ENCODE peak calls at places on chromosomes 13 and 19, in seven cellular contexts. J is vagina, D is left ventricle myocardium inferior, Y is heart right ventricle, T is psoas muscle, C is IMR-90, Q is fibroblast of lung. R is an unnamed sample. For H3K4me1, the result is how much of the 10 kb centered on the place peaks cover.

GRCh38 chr13:38099751-38100150 is 230.2 kb upstream of the TRPC4 start:
- DNase-seq in J (no peak), D (no peak), Y (no peak), T (no peak), C (no peak), Q (no peak), R (no peak)

GRCh38 chr13:40490086-40490723 is 176.2 kb downstream of the FOXO1 start:
- DNase-seq in J (no peak), D (no peak), Y (no peak), T (no peak), C (no peak), Q (no peak), R (peak)

GRCh38 chr19:10718205-10719196 is 622 bp downstream of the DNM2 start:
- DNase-seq in J (no peak), D (peak), Y (no peak), T (peak), C (peak), Q (peak), R (no peak)

GRCh38 chr19:14405758-14406644 is 13.1 kb downstream of the DDX39A start:
- DNase-seq in J (no peak), D (peak), Y (peak), T (peak), C (peak), Q (peak), R (peak)

GRCh38 chr19:9986787-9987281 is 23.5 kb downstream of the COL5A3 start:
- DNase-seq in J (no peak), D (peak), Y (peak), T (peak), C (peak), Q (peak), R (peak)

GRCh38 chr13:51562011-51562671 is 22.1 kb upstream of the WDFY2 start:
- DNase-seq in J (no peak), D (no peak), Y (no peak), T (no peak), C (no peak), Q (no peak), R (no peak)

GRCh38 chr19:1410136-1410786 is 2.9 kb downstream of the DAZAP1 start:
- DNase-seq in J (no peak), D (no peak), Y (no peak), T (no peak), C (peak), Q (peak), R (no peak)

GRCh38 chr19:55830656-55831055 is 1.1 kb downstream of the NLRP11 start:
- DNase-seq in J (no peak), D (no peak), Y (no peak), T (no peak), C (no peak), Q (no peak), R (no peak)

DNA sequence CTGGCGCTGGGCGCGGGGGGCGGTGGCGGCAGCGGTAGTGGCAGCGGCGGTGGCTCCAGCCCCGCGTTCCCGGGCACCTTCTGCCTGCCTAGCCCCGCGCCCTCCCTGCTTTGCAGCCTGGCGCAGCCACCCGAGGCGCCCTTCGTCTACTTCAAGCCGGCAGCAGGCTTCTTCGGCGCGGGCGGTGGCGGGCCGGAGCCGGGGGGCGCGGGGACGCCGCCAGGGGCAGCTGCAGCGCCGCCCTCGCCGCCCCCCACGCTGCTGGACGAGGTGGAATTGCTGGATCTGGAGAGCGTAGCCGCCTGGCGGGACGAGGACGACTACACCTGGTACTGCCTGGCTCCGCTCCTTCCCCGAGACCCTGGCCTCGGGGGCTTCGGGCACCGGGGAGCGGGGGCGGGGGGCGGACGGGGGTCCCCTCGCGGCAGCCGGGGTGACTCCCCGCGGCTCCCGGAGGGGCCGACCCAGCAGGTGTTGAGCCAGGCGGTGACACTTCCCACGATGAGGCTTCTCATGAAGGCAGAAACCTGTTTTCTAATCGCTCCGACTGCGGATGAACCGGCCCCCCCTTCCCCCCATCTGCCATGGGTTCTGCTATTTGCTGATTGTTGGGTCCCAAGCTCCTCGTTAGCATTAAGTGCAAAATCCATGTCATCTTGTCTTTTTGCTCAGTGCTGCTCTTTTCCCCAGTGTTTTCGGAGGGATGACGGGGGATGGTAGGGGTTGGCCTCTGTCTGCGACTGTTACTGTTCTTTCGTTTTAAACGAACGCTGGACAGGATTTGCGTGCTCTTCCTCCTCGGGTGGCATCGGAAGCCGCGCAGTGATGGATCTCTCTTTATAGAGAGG is 948 bp downstream of the SLAIN1 start:
- DNase-seq in J (no peak), D (peak), Y (peak), T (peak), C (no peak), Q (peak), R (no peak)
- H3K27ac ChIP-seq in J (no peak), D (peak), Y (no peak), T (no peak), C (no peak), Q (no peak), R (no peak)

GRCh38 chr13:73167046-73167820 is 108.4 kb downstream of the KLF5 start:
- DNase-seq in J (no peak), D (no peak), Y (no peak), T (no peak), C (no peak), Q (peak), R (no peak)

GRCh38 chr13:73168993-73169401 is 110.2 kb downstream of the KLF5 start:
- DNase-seq in J (no peak), D (no peak), Y (no peak), T (no peak), C (peak), Q (peak), R (no peak)

GRCh38 chr13:73169971-73170370 is 111.2 kb downstream of the KLF5 start:
- DNase-seq in J (no peak), D (no peak), Y (no peak), T (no peak), C (no peak), Q (peak), R (no peak)

GRCh38 chr13:73166204-73166603 is 107.4 kb downstream of the KLF5 start:
- DNase-seq in J (no peak), D (no peak), Y (no peak), T (no peak), C (no peak), Q (no peak), R (no peak)

DNA sequence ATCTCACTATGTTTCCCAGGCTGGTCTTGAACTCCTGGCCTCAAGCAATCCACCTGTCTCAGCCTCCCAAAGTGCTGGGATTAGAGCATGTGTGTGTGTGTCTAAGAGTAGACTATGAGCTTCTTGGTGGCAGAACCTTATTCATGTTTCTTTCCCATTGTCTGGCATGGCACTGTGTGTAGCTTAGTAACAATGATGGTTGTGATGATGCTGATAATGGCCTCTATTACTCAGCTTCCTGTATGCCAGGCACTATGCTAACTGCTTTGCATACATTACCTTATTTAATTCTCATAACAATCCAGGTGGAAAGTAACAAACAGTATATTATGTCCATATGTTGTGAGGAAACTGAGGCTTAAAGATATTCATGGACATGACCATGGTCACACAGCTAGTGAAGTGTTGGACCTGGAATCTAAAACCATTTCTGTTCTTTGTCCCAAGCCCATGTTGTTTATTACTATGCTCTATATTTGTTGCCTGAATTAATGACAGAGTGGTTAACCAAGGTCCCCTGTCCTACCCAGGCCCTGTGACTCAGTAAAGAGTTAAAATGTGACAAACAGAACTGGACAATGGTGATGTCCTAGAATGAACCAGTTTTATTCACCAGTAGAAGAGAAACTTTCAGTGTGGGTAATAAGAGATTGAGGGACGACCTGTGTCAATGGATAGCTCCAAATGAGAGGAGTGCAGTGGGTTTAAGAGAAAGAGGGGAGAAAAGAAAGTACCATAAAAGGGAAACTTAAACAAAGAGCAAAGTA is 109.6 kb downstream of the KLF5 start:
- DNase-seq in J (no peak), D (no peak), Y (no peak), T (no peak), C (peak), Q (peak), R (no peak)
- H3K4me1 ChIP-seq in J (under half), D (under half), Y (under half), T (under half), C (under half), Q (under half), R (under half)

DNA sequence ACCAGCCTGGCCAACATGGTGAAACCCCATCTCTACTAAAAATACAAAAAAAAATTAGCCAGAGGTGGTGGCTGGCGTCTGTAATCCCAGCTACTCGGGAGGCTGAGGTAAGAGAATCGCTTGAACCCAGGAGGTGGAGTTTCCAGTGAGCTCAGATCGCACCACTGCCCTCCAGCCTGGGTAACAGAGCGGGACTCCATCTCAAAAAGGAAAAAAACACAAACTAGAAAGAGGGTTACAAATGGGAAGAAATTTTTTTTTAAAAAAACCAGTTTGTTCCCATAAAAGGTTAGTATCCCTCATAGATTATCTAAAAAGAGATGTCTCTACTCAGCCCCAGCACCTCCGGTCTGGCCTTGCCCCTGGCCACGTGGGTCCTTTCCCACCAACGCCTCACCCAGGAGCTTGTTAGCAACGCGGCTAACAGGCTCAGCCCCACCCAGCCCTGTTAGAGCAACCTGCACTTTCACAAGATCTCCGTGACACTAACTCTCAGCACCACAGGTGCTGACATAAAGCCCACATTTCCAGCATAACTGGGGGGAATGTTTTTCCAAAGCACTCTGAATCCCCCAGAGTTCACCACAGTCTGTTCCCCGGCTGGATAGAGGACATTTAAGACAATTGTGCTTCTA is 4.3 kb downstream of the DMKN start:
- DNase-seq in J (no peak), D (no peak), Y (no peak), T (no peak), C (no peak), Q (no peak), R (no peak)
- H3K4me3 ChIP-seq in J (peak), D (peak), Y (no peak), T (no peak), C (no peak), Q (no peak), R (peak)

DNA sequence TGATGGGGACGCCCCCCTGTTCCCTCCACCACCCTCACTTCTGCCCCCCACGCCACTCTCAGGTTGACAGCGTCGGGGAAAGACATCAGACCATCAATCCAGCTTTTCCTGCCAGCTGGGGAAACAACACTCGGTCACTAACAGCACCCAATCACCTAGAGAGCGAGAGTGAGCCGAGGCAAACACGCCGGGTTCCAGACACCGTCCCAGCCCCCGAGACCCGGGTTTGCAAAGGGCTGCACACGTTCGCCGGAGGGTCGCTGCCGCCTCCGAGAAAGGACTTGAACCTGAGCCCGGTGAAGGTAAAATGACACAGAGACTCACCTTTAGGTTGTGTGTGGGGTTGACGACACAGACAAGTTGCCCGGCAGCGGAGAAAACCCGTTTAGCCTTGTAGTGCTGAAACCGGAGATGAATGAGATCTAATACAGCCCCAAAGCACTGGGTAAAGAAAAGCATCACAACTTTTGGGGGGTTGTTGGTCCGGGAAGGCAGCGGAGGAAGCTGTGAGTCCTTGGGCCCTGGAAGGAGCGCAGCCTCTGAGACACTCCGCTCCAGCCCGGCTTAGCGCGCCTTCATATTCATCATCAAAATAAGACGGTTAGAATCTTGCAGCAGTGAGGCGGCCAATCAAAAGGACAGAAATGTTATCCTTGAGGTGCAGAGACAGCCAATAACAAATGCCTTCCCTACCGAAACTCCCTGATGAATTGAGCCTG is at the start of gene SIAH3:
- DNase-seq in J (no peak), D (no peak), Y (no peak), T (no peak), C (no peak), Q (peak), R (no peak)
- H3K27ac ChIP-seq in J (no peak), D (no peak), Y (no peak), T (no peak), C (no peak), Q (no peak), R (no peak)

DNA sequence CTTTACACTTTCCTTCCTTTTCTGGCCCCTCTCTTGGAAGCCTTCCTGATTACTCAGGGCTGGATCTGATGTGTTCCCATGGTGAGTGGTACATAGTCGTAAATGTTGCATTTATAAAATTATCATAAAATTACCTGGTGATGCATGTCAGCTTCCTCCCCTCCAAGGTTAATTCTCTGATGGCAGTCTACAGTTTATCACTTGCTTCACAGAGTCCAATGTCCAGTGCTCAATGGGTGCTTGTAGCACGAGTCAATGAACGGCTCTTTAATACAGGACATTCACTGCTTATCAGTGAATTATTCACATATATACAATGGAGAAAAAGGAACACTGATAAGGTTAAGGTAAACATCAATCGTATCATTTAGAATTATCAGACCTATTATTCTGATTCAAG is 27.0 kb upstream of the OXGR1 start:
- DNase-seq in J (no peak), D (no peak), Y (no peak), T (no peak), C (no peak), Q (no peak), R (no peak)
- H3K4me1 ChIP-seq in J (under half), D (under half), Y (under half), T (under half), C (under half), Q (under half), R (under half)

GRCh38 chr13:94419304-94419943 is 60.1 kb downstream of the DCT start:
- DNase-seq in J (no peak), D (no peak), Y (no peak), T (no peak), C (peak), Q (peak), R (no peak)
- H3K4me3 ChIP-seq in J (no peak), D (no peak), Y (no peak), T (no peak), C (no peak), Q (no peak), R (no peak)

GRCh38 chr19:34353546-34353945 is 11.4 kb upstream of the GPI start:
- DNase-seq in J (no peak), D (no peak), Y (no peak), T (no peak), C (no peak), Q (no peak), R (no peak)

GRCh38 chr19:34347561-34348165 is 17.3 kb upstream of the GPI start:
- DNase-seq in J (no peak), D (no peak), Y (no peak), T (no peak), C (no peak), Q (no peak), R (no peak)

GRCh38 chr19:34351382-34351802 is 13.6 kb upstream of the GPI start:
- DNase-seq in J (no peak), D (no peak), Y (no peak), T (no peak), C (no peak), Q (no peak), R (no peak)

GRCh38 chr19:34348899-34349487 is 16.0 kb upstream of the GPI start:
- DNase-seq in J (no peak), D (no peak), Y (no peak), T (no peak), C (no peak), Q (no peak), R (no peak)

DNA sequence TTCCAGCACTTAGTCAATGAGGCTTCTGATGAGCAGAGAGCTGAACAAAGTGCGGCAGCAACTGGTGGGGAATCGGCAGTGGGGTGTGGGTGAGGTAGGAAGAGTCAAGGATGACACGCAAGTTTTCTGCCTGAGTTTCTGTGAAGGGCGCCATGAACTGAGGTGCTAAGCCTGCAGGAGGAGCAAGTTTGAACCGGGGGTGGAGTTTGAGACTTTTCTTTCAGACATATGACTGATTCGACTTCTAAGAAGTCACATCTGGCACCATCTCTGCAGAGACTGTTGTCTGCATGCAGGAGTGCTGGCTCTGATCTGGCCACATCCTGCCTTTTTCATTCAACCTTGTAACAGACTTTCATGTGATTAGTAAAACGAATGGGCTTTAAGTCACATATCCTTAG is 14.8 kb upstream of the GPI start:
- DNase-seq in J (no peak), D (no peak), Y (no peak), T (no peak), C (peak), Q (peak), R (no peak)
- H3K27ac ChIP-seq in J (no peak), D (no peak), Y (no peak), T (peak), C (no peak), Q (no peak), R (no peak)

DNA sequence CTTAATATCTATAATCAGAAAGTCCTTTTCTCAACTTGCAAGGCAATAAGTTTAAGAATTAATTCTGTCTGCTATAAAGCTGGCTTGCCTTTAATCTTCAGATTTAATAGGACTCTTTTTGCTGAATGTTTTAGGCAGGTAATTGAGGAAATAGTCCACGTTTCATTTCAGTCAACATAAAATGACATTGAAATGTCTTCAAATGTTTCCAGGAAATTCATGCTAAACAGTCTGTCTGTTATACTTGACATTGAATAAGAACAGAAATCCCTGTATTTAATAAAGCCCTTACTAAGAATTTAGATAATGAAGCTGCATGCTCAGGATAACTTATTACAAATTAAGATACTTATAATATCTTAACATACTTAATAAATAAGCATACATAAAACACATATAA is 84.2 kb downstream of the PCDH9 start:
- DNase-seq in J (no peak), D (no peak), Y (no peak), T (no peak), C (no peak), Q (no peak), R (no peak)
- H3K4me1 ChIP-seq in J (under half), D (half or more), Y (under half), T (under half), C (under half), Q (under half), R (under half)

R was measured in ascending aorta.